ENCODE peak calls at places on chromosome 5, in four cellular contexts. Q, E, D and T are unnamed samples.

GRCh38 chr5:31364881-31365636 is 166.8 kb downstream of the DROSHA start:
- DNase-seq in Q (no peak), E (no peak), D (no peak), T (no peak)

GRCh38 chr5:23419115-23419514 is 88.3 kb upstream of the PRDM9 start:
- DNase-seq in Q (peak; percentile 83), E (no peak), D (no peak), T (no peak)

GRCh38 chr5:115575167-115576070 is 26.9 kb downstream of the TICAM2 start:
- DNase-seq in Q (peak; percentile 44), E (no peak), D (no peak), T (no peak)

GRCh38 chr5:88882321-88883038 is 504 bp downstream of the MEF2C start:
- DNase-seq in Q (no peak), E (no peak), D (no peak), T (no peak)

GRCh38 chr5:78562719-78563330 is 85.7 kb downstream of the LHFPL2 start:
- DNase-seq in Q (no peak), E (no peak), D (no peak), T (no peak)

GRCh38 chr5:54103871-54104270 is 206.5 kb downstream of the ARL15 start:
- DNase-seq in Q (no peak), E (no peak), D (no peak), T (no peak)

GRCh38 chr5:146169076-146169475 is 13.4 kb downstream of the LARS1 start:
- DNase-seq in Q (no peak), E (no peak), D (no peak), T (no peak)

GRCh38 chr5:59543826-59544442 is 349.6 kb downstream of the PDE4D start:
- DNase-seq in Q (no peak), E (no peak), D (no peak), T (no peak)

GRCh38 chr5:50593681-50594080 is 72.8 kb upstream of the PARP8 start:
- DNase-seq in Q (no peak), E (no peak), D (no peak), T (no peak)

GRCh38 chr5:171080151-171080938 is 218.5 kb downstream of the RANBP17 start:
- DNase-seq in Q (no peak), E (no peak), D (no peak), T (no peak)

GRCh38 chr5:71533142-71533541 is 54.0 kb upstream of the MCCC2 start:
- DNase-seq in Q (no peak), E (no peak), D (no peak), T (no peak)

GRCh38 chr5:112762113-112762810 is 24.6 kb downstream of the APC start:
- DNase-seq in Q (no peak), E (no peak), D (no peak), T (no peak)

GRCh38 chr5:30908356-30908755 is 285.1 kb upstream of the CDH6 start:
- DNase-seq in Q (no peak), E (no peak), D (no peak), T (no peak)

GRCh38 chr5:109759304-109759703 is 69.6 kb downstream of the MAN2A1 start:
- DNase-seq in Q (peak; percentile 15), E (no peak), D (no peak), T (no peak)

GRCh38 chr5:121793791-121794190 is 57.9 kb upstream of the FTMT start:
- DNase-seq in Q (no peak), E (no peak), D (no peak), T (no peak)

GRCh38 chr5:102296229-102296817 is at the start of gene SLCO4C1:
- DNase-seq in Q (peak; percentile 43), E (peak; percentile 72), D (peak; percentile 69), T (no peak)

GRCh38 chr5:63262191-63262981 is 683.8 kb downstream of the LRRC70 start:
- DNase-seq in Q (peak; percentile 72), E (no peak), D (no peak), T (no peak)

GRCh38 chr5:91443028-91443427 is 59.9 kb upstream of the ARRDC3 start:
- DNase-seq in Q (peak; percentile 14), E (no peak), D (no peak), T (no peak)

GRCh38 chr5:93355691-93356090 is 225.3 kb downstream of the NR2F1-AS1 start:
- DNase-seq in Q (no peak), E (no peak), D (no peak), T (no peak)

GRCh38 chr5:62896121-62896893 is 317.7 kb downstream of the LRRC70 start:
- DNase-seq in Q (no peak), E (no peak), D (no peak), T (no peak)

GRCh38 chr5:170638454-170639220 is 134.8 kb downstream of the KCNIP1 start:
- DNase-seq in Q (peak; percentile 35), E (peak; percentile 73), D (peak; percentile 74), T (no peak)

GRCh38 chr5:170337055-170337454 is 39.5 kb upstream of the LCP2 start:
- DNase-seq in Q (no peak), E (no peak), D (no peak), T (no peak)

GRCh38 chr5:121919091-121919490 is 42.7 kb upstream of the SRFBP1 start:
- DNase-seq in Q (no peak), E (no peak), D (no peak), T (no peak)

DNA sequence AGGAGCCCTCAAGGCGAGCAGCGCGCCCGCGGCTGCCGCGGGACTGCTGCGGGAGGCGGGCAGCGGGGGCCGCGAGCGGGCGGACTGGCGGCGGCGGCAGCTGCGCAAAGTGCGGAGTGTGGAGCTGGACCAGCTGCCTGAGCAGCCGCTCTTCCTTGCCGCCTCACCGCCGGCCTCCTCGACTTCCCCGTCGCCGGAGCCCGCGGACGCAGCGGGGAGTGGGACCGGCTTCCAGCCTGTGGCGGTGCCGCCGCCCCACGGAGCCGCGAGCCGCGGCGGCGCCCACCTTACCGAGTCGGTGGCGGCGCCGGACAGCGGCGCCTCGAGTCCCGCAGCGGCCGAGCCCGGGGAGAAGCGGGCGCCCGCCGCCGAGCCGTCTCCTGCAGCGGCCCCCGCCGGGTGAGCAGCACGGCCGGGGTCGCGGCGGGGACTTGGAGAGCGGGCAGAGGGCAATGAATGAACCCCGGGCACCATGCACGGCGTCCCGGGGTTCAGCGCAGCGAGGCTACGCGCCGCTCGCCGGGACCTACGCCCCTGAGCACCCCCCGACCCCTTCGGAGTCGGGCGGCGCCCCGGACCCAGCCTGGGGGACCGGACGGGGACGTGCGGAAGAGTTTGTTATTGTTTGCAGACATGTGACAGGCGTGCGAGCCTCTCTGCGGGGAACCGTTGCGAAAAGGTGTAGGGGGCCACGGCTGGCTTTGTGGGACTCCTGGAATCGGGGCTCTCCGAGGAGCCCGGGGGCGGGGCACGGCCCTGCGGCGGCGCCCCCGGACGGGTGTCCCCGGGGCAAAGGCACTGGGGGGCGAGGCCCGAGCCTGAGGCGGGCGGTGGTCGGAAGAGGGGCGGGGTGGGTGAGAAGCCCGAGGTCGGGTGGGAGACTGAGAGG is 552 bp downstream of the MAP3K1 start:
- DNase-seq in Q (peak; percentile 31), E (peak; percentile 68), D (peak; percentile 34), T (no peak)
- H3K4me1 ChIP-seq in Q (peaks cover 16% of the 10 kb centered on the region), E (no peaks in the 10 kb centered on the region), D (peaks cover 47% of the 10 kb centered on the region), T (peaks cover 21% of the 10 kb centered on the region)

GRCh38 chr5:172870807-172871431 is 36.9 kb downstream of the ERGIC1 start:
- DNase-seq in Q (peak; percentile 80), E (no peak), D (no peak), T (peak; percentile 71)

GRCh38 chr5:172871561-172871960 is 37.5 kb downstream of the ERGIC1 start:
- DNase-seq in Q (no peak), E (no peak), D (no peak), T (no peak)

GRCh38 chr5:172872997-172873491 is 39.0 kb downstream of the ERGIC1 start:
- DNase-seq in Q (no peak), E (peak; percentile 97), D (no peak), T (no peak)

GRCh38 chr5:172873513-172873912 is 39.5 kb downstream of the ERGIC1 start:
- DNase-seq in Q (no peak), E (no peak), D (no peak), T (no peak)

GRCh38 chr5:172871982-172872381 is 37.9 kb downstream of the ERGIC1 start:
- DNase-seq in Q (no peak), E (no peak), D (no peak), T (no peak)
- H3K4me1 ChIP-seq in Q (peaks cover 57% of the 10 kb centered on the region), E (peaks cover 75% of the 10 kb centered on the region), D (peaks cover 84% of the 10 kb centered on the region), T (peaks cover 53% of the 10 kb centered on the region)

GRCh38 chr5:143399616-143400540 is 3.6 kb downstream of the NR3C1 start:
- DNase-seq in Q (peak; percentile 30), E (no peak), D (no peak), T (no peak)
- H3K4me1 ChIP-seq in Q (peaks cover 8% of the 10 kb centered on the region), E (peaks cover 63% of the 10 kb centered on the region), D (peaks cover 66% of the 10 kb centered on the region), T (peaks cover 21% of the 10 kb centered on the region)

GRCh38 chr5:139680368-139681111 is 32.4 kb downstream of the CXXC5 start:
- DNase-seq in Q (no peak), E (no peak), D (no peak), T (no peak)
- H3K4me1 ChIP-seq in Q (peaks cover 15% of the 10 kb centered on the region), E (peaks cover 35% of the 10 kb centered on the region), D (peaks cover 58% of the 10 kb centered on the region), T (no peaks in the 10 kb centered on the region)

GRCh38 chr5:1123418-1124147 is 11.7 kb upstream of the SLC12A7 start:
- DNase-seq in Q (no peak), E (no peak), D (no peak), T (no peak)

GRCh38 chr5:1120236-1120999 is 8.6 kb upstream of the SLC12A7 start:
- DNase-seq in Q (no peak), E (no peak), D (no peak), T (no peak)

GRCh38 chr5:1122511-1123284 is 10.8 kb upstream of the SLC12A7 start:
- DNase-seq in Q (no peak), E (no peak), D (peak; percentile 87), T (no peak)

GRCh38 chr5:1121101-1121500 is 9.2 kb upstream of the SLC12A7 start:
- DNase-seq in Q (no peak), E (no peak), D (no peak), T (no peak)

GRCh38 chr5:1121891-1122290 is 10.0 kb upstream of the SLC12A7 start:
- DNase-seq in Q (no peak), E (no peak), D (no peak), T (no peak)
- H3K4me1 ChIP-seq in Q (peaks cover 12% of the 10 kb centered on the region), E (peaks cover 19% of the 10 kb centered on the region), D (peaks cover 59% of the 10 kb centered on the region), T (peaks cover 9% of the 10 kb centered on the region)

GRCh38 chr5:149826574-149826973 is 96.5 kb downstream of the PPARGC1B start:
- DNase-seq in Q (no peak), E (peak; percentile 84), D (no peak), T (no peak)

GRCh38 chr5:149827086-149827485 is 97.0 kb downstream of the PPARGC1B start:
- DNase-seq in Q (no peak), E (no peak), D (no peak), T (no peak)

GRCh38 chr5:149824115-149824514 is 94.0 kb downstream of the PPARGC1B start:
- DNase-seq in Q (no peak), E (no peak), D (no peak), T (no peak)

GRCh38 chr5:149823350-149823749 is 93.2 kb downstream of the PPARGC1B start:
- DNase-seq in Q (no peak), E (no peak), D (no peak), T (no peak)

DNA sequence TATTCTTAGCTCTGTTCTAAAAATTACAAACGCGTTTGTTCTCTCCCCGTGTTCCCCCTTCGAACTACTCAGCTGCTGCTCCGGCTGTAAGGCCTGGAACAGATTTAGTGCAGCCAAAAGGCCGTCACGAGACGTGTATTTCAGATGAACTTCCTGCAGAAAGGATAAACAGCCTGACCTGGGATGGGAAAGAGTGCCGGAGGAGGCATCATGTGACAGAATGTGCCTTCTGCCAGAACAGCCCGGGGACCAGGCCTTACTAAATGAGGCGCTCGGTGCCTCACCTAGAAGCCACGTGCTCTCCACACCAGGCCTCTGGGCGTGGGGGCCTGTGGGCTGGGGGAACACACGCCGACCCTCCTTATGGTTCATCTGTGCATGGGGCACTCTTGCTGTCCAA is 94.7 kb downstream of the PPARGC1B start:
- DNase-seq in Q (no peak), E (peak; percentile 96), D (no peak), T (no peak)
- H3K4me1 ChIP-seq in Q (no peaks in the 10 kb centered on the region), E (peaks cover 69% of the 10 kb centered on the region), D (peaks cover 49% of the 10 kb centered on the region), T (peaks cover 18% of the 10 kb centered on the region)